ENCODE peak calls at places on chromosomes 6 and 20, in six cellular contexts. V, N, M, T, D and L are unnamed samples.

GRCh38 chr6:96505363-96505762 is 16.2 kb upstream of the UFL1 start:
- DNase-seq in D (no peak), T (no peak), V (no peak), N (no peak), M (no peak), L (no peak)

GRCh38 chr6:21759721-21760120 is 166.2 kb downstream of the SOX4 start:
- DNase-seq in V (no peak), T (no peak), D (no peak), N (no peak), M (no peak), L (no peak)

GRCh38 chr6:113402541-113402940 is 454.6 kb upstream of the MARCKS start:
- DNase-seq in M (no peak), D (no peak), N (no peak), V (no peak), T (no peak), L (peak)

GRCh38 chr6:149368065-149368464 is 32.0 kb upstream of the SUMO4 start:
- DNase-seq in D (no peak), V (no peak), N (no peak), T (no peak), M (no peak), L (no peak)

GRCh38 chr6:138833819-138834539 is 38.1 kb downstream of the ECT2L start:
- DNase-seq in D (no peak), N (no peak), V (no peak), M (peak), T (no peak), L (peak)

GRCh38 chr6:107132330-107132954 is 17.1 kb upstream of the BEND3 start:
- DNase-seq in D (no peak), N (no peak), V (no peak), T (no peak), M (peak), L (peak)

GRCh38 chr6:1724616-1725015 is 114.9 kb downstream of the FOXC1 start:
- DNase-seq in N (no peak), M (no peak), T (no peak), V (no peak), D (no peak), L (peak)

GRCh38 chr6:170162771-170163404 is 128.0 kb downstream of the DLL1 start:
- DNase-seq in V (no peak), T (no peak), N (no peak), M (no peak), D (no peak), L (no peak)

GRCh38 chr20:63702751-63703470 is 4.9 kb downstream of the ARFRP1 start:
- DNase-seq in D (no peak), T (no peak), V (no peak), M (no peak), N (no peak), L (no peak)

GRCh38 chr6:105432797-105433196 is 29.9 kb upstream of the PREP start:
- DNase-seq in T (no peak), M (no peak), V (peak), D (no peak), N (peak), L (no peak)

GRCh38 chr20:29297411-29298270 is 1959.8 kb upstream of the DEFB115 start:
- DNase-seq in T (no peak), M (no peak), D (no peak), N (no peak), V (no peak), L (no peak)

GRCh38 chr6:26550250-26550993 is 12.3 kb downstream of the HMGN4 start:
- DNase-seq in D (no peak), M (peak), N (peak), T (no peak), V (no peak), L (peak)

GRCh38 chr6:129598244-129599187 is 111.5 kb downstream of the ARHGAP18 start:
- DNase-seq in M (no peak), T (no peak), V (peak), N (peak), D (no peak), L (no peak)

GRCh38 chr6:1596088-1596852 is 13.4 kb upstream of the FOXC1 start:
- DNase-seq in V (no peak), T (no peak), D (no peak), N (no peak), M (peak), L (peak)

GRCh38 chr6:165987483-165988305 is 180.0 kb downstream of the TBXT start:
- DNase-seq in M (peak), V (no peak), T (no peak), N (peak), D (peak), L (peak)

GRCh38 chr6:1388081-1388926 is 1.1 kb upstream of the FOXF2 start:
- DNase-seq in V (no peak), M (no peak), D (no peak), N (no peak), T (no peak), L (no peak)

GRCh38 chr6:35833534-35833933 is 28.4 kb downstream of the LHFPL5 start:
- DNase-seq in M (no peak), V (peak), T (no peak), N (no peak), D (no peak), L (no peak)

GRCh38 chr6:5191722-5192121 is 69.0 kb downstream of the LYRM4 start:
- DNase-seq in V (no peak), M (no peak), T (no peak), D (no peak), N (no peak), L (no peak)

GRCh38 chr6:133833905-133834304 is 55.0 kb upstream of the TCF21 start:
- DNase-seq in D (no peak), M (no peak), V (no peak), T (no peak), N (no peak), L (no peak)

GRCh38 chr6:135002974-135003703 is 51.5 kb downstream of the HBS1L start:
- DNase-seq in N (no peak), M (no peak), T (no peak), V (no peak), D (no peak), L (no peak)

GRCh38 chr6:130575971-130576370 is 210.2 kb downstream of the TMEM200A start:
- DNase-seq in N (no peak), D (no peak), M (no peak), T (peak), V (no peak), L (no peak)

GRCh38 chr6:135922170-135922569 is 70.7 kb downstream of the PDE7B start:
- DNase-seq in D (no peak), N (peak), T (no peak), M (no peak), V (peak), L (peak)

GRCh38 chr20:62914970-62915457 is 11.3 kb downstream of the DIDO1 start:
- DNase-seq in V (no peak), M (peak), T (no peak), N (no peak), D (no peak), L (peak)

GRCh38 chr6:20180935-20181334 is 31.3 kb downstream of the MBOAT1 start:
- DNase-seq in M (no peak), D (no peak), T (no peak), N (no peak), V (no peak), L (no peak)

GRCh38 chr6:134400941-134401340 is 83.0 kb upstream of the SGK1 start:
- DNase-seq in M (no peak), V (no peak), D (no peak), N (no peak), T (no peak), L (no peak)

GRCh38 chr6:112690497-112691202 is 343.5 kb downstream of the RFPL4B start:
- DNase-seq in M (no peak), V (no peak), T (no peak), D (no peak), N (no peak), L (no peak)

GRCh38 chr6:90168693-90169131 is 127.9 kb downstream of the BACH2 start:
- DNase-seq in V (peak), M (no peak), D (no peak), N (no peak), T (no peak), L (no peak)

GRCh38 chr6:76072562-76072961 is at the start of gene IMPG1:
- DNase-seq in V (no peak), D (no peak), N (no peak), T (no peak), M (no peak), L (no peak)

GRCh38 chr6:77136086-77136485 is 327.2 kb downstream of the HTR1B start:
- DNase-seq in V (peak), D (no peak), T (no peak), N (no peak), M (no peak), L (no peak)

GRCh38 chr6:44855562-44856494 is 468.3 kb downstream of the CDC5L start:
- DNase-seq in M (no peak), T (no peak), D (no peak), V (no peak), N (peak), L (no peak)

GRCh38 chr6:1600764-1601615 is 8.7 kb upstream of the FOXC1 start:
- DNase-seq in M (no peak), V (no peak), T (no peak), N (no peak), D (no peak), L (no peak)

GRCh38 chr6:25311251-25311910 is 32.2 kb downstream of the CARMIL1 start:
- DNase-seq in D (no peak), N (peak), V (peak), T (no peak), M (no peak), L (no peak)

GRCh38 chr6:14819001-14819400 is 426.9 kb upstream of the JARID2 start:
- DNase-seq in T (no peak), N (no peak), M (no peak), V (no peak), D (no peak), L (no peak)

GRCh38 chr6:44203955-44204354 is 12.8 kb upstream of the MYMX start:
- DNase-seq in D (no peak), V (no peak), N (no peak), M (no peak), T (no peak), L (no peak)

GRCh38 chr6:12324741-12325140 is 34.6 kb downstream of the EDN1 start:
- DNase-seq in V (no peak), D (no peak), N (no peak), T (no peak), M (no peak), L (no peak)

GRCh38 chr6:26457407-26457795 is 354 bp upstream of the BTN2A1 start:
- DNase-seq in N (no peak), D (no peak), V (no peak), T (no peak), M (peak), L (peak)

GRCh38 chr20:63331741-63332400 is 29.3 kb downstream of the CHRNA4 start:
- DNase-seq in D (no peak), V (no peak), N (no peak), M (no peak), T (no peak), L (no peak)

GRCh38 chr6:36028088-36028886 is 679 bp downstream of the MAPK14 start:
- DNase-seq in V (peak), T (peak), M (peak), N (no peak), D (no peak), L (peak)